ENCODE peak calls at places on chromosomes 16 and 17, in eight cellular contexts. V is ovary, H is fibroblast of the aortic adventitia, W is osteocyte, C is neural progenitor cell, S is neural crest cell, I is fibroblast of pulmonary artery, D is A549. L is an unnamed sample.

GRCh38 chr16:83143788-83144187 is 517.0 kb downstream of the CDH13 start:
- DNase-seq in D (no peak), I (no peak), V (no peak), H (peak; percentile 72), C (peak; percentile 9), S (no peak), W (no peak), L (no peak)

GRCh38 chr17:82520041-82520910 is 744 bp downstream of the FOXK2 start:
- DNase-seq in W (no peak), S (peak; percentile 18), D (no peak), V (peak; percentile 66), I (peak; percentile 34), C (peak; percentile 53), H (peak; percentile 38), L (no peak)

GRCh38 chr17:81601525-81602120 is 35.3 kb downstream of the NPLOC4 start:
- DNase-seq in W (no peak), S (peak; percentile 46), I (peak; percentile 86), H (peak; percentile 87), V (no peak), C (peak; percentile 67), D (peak; percentile 80), L (peak; percentile 67)

GRCh38 chr17:7192271-7192937 is 13.2 kb upstream of the ASGR1 start:
- DNase-seq in I (no peak), D (no peak), V (no peak), W (no peak), H (no peak), S (no peak), C (no peak), L (no peak)

GRCh38 chr16:87410530-87410929 is 18.4 kb downstream of the MAP1LC3B start:
- DNase-seq in H (no peak), V (peak; percentile 15), D (no peak), W (no peak), S (no peak), I (no peak), C (no peak), L (no peak)

GRCh38 chr16:30521873-30522641 is 4.3 kb downstream of the ZNF768 start:
- DNase-seq in D (peak; percentile 40), I (no peak), H (no peak), C (no peak), W (no peak), S (no peak), V (no peak), L (no peak)

GRCh38 chr16:19499006-19499405 is 22.9 kb downstream of the GDE1 start:
- DNase-seq in W (no peak), H (no peak), D (no peak), S (no peak), I (no peak), C (no peak), V (no peak), L (no peak)

GRCh38 chr17:2282297-2282873 is 21.2 kb downstream of the SMG6 start:
- DNase-seq in S (no peak), D (peak; percentile 67), C (peak; percentile 63), W (no peak), V (no peak), I (peak; percentile 88), H (peak; percentile 93), L (peak; percentile 48)

GRCh38 chr16:12294471-12294870 is 317.9 kb downstream of the SNX29 start:
- DNase-seq in S (no peak), V (no peak), I (no peak), H (no peak), W (no peak), C (no peak), D (no peak), L (no peak)

GRCh38 chr17:4810696-4811289 is 3.8 kb downstream of the PLD2 start:
- DNase-seq in W (no peak), S (no peak), H (no peak), V (no peak), C (peak; percentile 13), D (no peak), I (no peak), L (no peak)

GRCh38 chr16:35690413-35690812 is 2231.0 kb downstream of the TP53TG3F start:
- DNase-seq in H (no peak), V (no peak), S (no peak), W (no peak), I (no peak), C (no peak), D (no peak), L (no peak)

DNA sequence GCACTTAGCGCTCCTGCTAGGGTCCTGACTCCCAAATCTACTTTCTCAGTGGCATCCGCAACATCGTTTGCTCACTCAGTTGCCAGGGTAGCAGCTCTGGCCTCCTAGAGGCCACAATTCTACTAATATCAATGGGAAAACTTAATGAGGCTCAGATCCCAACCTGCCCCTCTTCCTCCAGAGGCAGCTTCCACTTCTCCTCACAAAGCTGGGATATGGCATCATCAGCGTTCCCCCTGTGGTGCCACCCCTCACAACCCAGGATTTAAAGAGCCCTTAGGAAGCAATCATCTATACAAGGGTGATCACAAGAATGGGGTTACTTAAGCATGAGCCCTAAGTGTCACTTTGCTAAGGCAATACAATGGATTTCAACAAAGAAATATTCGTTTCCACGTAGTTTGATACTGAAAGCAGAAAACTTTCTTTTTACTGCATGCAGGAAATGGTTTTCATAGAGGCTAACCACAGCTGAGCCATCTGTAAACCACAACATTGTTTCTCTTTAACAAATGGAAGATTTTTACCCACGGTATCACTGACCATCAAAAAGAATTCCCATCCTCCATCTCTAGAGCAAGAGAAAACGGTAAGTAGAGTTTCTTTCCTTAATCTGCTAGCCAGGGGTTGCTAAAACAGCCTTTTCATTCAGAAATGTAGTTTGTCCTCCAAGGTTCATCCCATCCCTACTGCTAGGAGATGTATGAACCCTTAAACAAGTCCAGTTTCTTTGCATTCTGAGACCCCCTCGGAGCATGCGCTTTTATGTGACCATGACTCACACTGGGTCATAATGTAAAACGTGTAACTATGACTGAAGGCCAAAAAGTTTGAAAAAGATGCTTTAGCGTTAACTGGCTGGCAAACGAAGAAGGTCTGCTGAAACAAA is 68.3 kb upstream of the BCAR1 start:
- DNase-seq in S (peak; percentile 12), V (no peak), W (no peak), C (no peak), H (peak; percentile 92), I (peak; percentile 90), D (no peak), L (no peak)
- TF ChIP-seq CTCF in S (no peak), V (no peak), W (no peak), C (no peak), H (no peak), I (no peak), D (no peak), L (no peak)

GRCh38 chr17:879546-879945 is 97.4 kb downstream of the MRM3 start:
- DNase-seq in W (no peak), V (peak; percentile 77), C (peak; percentile 93), D (peak; percentile 67), S (peak; percentile 32), I (peak; percentile 80), H (peak; percentile 93), L (peak; percentile 88)
- TF ChIP-seq CTCF in W (peak; percentile 58), V (peak; percentile 57), C (peak; percentile 78), D (peak; percentile 57), S (peak; percentile 62), I (peak; percentile 67), H (peak; percentile 69), L (peak; percentile 75)

DNA sequence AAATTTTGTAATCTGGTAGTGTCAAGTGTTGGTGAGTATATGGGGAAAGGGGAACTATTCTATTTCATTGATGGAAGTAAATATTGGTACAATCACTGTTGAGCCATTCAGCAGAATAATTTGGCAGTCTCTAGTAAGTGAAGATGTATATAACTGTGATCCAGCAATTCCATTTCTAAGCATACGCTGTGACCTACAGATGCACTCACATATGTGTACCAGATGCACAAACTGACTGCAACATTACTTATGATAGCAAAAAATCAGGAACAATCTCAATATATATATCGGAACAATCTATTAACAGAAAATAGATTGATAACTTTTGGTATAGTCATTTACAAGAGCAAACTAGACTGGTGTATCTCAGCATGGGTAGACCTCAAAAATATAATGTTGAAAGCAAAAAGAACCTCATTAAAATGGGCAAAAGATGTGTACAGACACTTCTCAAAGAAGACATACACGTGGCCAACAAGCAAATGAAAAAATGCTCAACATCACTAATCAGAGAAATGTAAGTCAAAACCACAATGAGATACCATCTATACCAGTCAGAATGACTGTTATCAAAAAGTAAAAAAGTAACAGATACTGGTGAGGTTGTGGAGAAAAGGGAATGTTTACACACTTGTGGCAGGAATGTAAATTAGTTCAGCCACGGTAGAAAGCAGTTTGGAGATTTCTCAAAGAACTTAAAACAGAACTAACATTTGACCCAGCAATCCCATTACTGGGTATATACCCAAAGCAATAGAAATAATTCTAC is 20.8 kb downstream of the ADAP2 start:
- DNase-seq in I (no peak), H (no peak), V (no peak), W (no peak), S (no peak), C (no peak), D (no peak), L (no peak)
- TF ChIP-seq CTCF in I (no peak), H (peak; percentile 5), V (no peak), W (no peak), S (no peak), C (no peak), D (no peak), L (no peak)

GRCh38 chr16:74775255-74775654 is 635 bp upstream of the FA2H start:
- DNase-seq in S (no peak), W (no peak), H (no peak), V (no peak), D (no peak), C (no peak), I (no peak), L (no peak)

GRCh38 chr16:74776926-74777325 is 2.3 kb upstream of the FA2H start:
- DNase-seq in C (no peak), D (no peak), H (no peak), I (no peak), W (no peak), S (no peak), V (no peak), L (no peak)

GRCh38 chr16:74773431-74774222 is 993 bp downstream of the FA2H start:
- DNase-seq in H (no peak), V (no peak), C (no peak), S (no peak), I (no peak), W (peak; percentile 65), D (no peak), L (no peak)

GRCh38 chr16:74771656-74772315 is 2.8 kb downstream of the FA2H start:
- DNase-seq in I (no peak), H (no peak), W (no peak), C (no peak), S (no peak), D (no peak), V (no peak), L (no peak)

DNA sequence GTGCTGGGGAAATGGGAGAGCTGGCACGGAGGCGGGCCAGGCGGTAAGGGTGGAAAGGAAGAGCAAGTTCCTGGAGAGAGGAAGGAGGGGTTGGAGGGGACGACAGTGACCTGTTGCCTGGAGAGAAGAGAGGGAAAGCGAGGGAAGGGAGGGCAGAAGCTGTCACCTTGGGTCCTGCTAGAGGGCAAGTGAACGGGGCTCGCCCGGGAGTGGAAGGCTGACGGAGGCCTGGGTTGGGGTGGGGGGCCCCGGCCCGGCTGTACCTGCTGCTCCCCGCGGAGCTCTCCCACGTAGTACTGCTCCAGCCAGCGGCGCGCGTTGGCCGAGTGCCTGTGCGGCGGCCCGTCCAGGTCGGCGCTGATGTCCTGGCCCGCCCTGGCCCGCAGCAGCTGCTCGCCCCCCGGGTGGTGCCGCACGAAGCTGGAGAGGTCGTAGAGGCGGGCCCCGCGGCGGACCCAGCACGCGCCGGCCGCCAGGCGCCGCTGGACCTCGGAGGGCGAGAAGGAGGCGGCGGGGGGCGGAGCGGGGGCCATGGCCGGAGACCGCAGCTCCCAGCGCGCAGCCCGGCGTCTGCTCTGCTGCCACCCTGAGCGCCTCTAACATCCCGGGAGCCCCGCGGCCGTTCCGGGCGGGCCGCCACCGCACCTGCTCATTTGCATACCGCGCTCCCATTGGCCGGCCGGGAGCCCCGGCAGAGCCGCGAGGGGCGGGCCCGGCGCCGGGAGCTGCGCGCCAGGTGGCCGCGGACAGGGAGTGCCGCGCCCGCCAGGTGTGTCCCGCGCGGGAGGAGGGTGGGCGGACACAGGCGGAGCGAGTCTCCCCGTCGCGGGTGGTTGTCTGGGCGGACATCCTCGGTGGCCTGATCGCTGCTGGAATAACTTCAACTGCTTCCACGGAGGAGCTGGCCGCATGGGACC is at the start of gene FA2H:
- DNase-seq in I (peak; percentile 23), H (no peak), D (peak; percentile 96), S (peak; percentile 70), C (peak; percentile 93), V (peak; percentile 62), W (peak; percentile 87), L (peak; percentile 98)
- TF ChIP-seq CTCF in I (no peak), H (no peak), D (peak; percentile 50), S (peak; percentile 59), C (peak; percentile 58), V (peak; percentile 28), W (peak; percentile 51), L (peak; percentile 49)